ENCODE peak calls at places on chromosomes 6 and 20, in nine cellular contexts. E, D, S, H, Q, W, U, I and K are unnamed samples. For H3K4me1, the result is how much of the 10 kb centered on the place peaks cover.

GRCh38 chr6:45483501-45483900 is 105.8 kb upstream of the SUPT3H start:
- DNase-seq in E (no peak), D (no peak), S (no peak), H (no peak), Q (no peak), W (peak), U (no peak), I (no peak), K (no peak)

GRCh38 chr6:81589465-81590313 is 162.8 kb downstream of the TENT5A start:
- DNase-seq in E (peak), D (no peak), S (no peak), H (peak), Q (no peak), W (no peak), U (no peak), I (no peak), K (no peak)

GRCh38 chr6:158422629-158423238 is 110.5 kb downstream of the TULP4 start:
- DNase-seq in E (no peak), D (no peak), S (no peak), H (no peak), Q (no peak), W (peak), U (peak), I (no peak), K (no peak)

GRCh38 chr20:48962976-48963730 is 41.6 kb downstream of the ARFGEF2 start:
- DNase-seq in E (no peak), D (no peak), S (no peak), H (no peak), Q (no peak), W (no peak), U (no peak), I (no peak), K (peak)

GRCh38 chr20:19368351-19368750 is 155.9 kb downstream of the SLC24A3 start:
- DNase-seq in E (no peak), D (no peak), S (no peak), H (no peak), Q (no peak), W (no peak), U (peak), I (no peak), K (no peak)

GRCh38 chr20:14523090-14523489 is 185.7 kb upstream of the FLRT3 start:
- DNase-seq in E (no peak), D (no peak), S (no peak), H (no peak), Q (no peak), W (no peak), U (no peak), I (peak), K (no peak)

GRCh38 chr6:107807186-107807585 is 16.9 kb downstream of the SCML4 start:
- DNase-seq in E (no peak), D (no peak), S (no peak), H (no peak), Q (no peak), W (no peak), U (no peak), I (no peak), K (no peak)

GRCh38 chr20:36784900-36785299 is 11.3 kb upstream of the DSN1 start:
- DNase-seq in E (no peak), D (peak), S (no peak), H (peak), Q (peak), W (peak), U (no peak), I (no peak), K (no peak)

GRCh38 chr6:24583463-24584389 is 62.3 kb downstream of the KIAA0319 start:
- DNase-seq in E (peak), D (peak), S (peak), H (peak), Q (peak), W (peak), U (no peak), I (peak), K (peak)

GRCh38 chr20:15673206-15673605 is 900.0 kb downstream of the KIF16B start:
- DNase-seq in E (no peak), D (no peak), S (no peak), H (peak), Q (no peak), W (peak), U (no peak), I (peak), K (no peak)

GRCh38 chr6:5112065-5112799 is 27.1 kb downstream of the PPP1R3G start:
- DNase-seq in E (no peak), D (no peak), S (no peak), H (peak), Q (peak), W (peak), U (no peak), I (peak), K (no peak)

GRCh38 chr6:165967768-165968408 is 199.8 kb downstream of the TBXT start:
- DNase-seq in E (no peak), D (no peak), S (no peak), H (no peak), Q (no peak), W (no peak), U (no peak), I (no peak), K (no peak)

GRCh38 chr6:149885888-149886287 is 12.0 kb downstream of the RAET1E start:
- DNase-seq in E (no peak), D (no peak), S (no peak), H (no peak), Q (no peak), W (no peak), U (no peak), I (peak), K (no peak)

GRCh38 chr20:1469925-1470571 is 3.4 kb upstream of the NSFL1C start:
- DNase-seq in E (peak), D (peak), S (peak), H (peak), Q (peak), W (peak), U (peak), I (peak), K (peak)

GRCh38 chr6:34876451-34876850 is 11.4 kb downstream of the TAF11 start:
- DNase-seq in E (no peak), D (no peak), S (no peak), H (no peak), Q (no peak), W (no peak), U (no peak), I (no peak), K (no peak)
- H3K4me1 ChIP-seq in E (under half), D (under half), S (under half), H (under half), Q (under half), W (under half), U (under half), I (under half), K (under half)

GRCh38 chr6:35727206-35727934 is 9.5 kb upstream of the ARMC12 start:
- DNase-seq in E (peak), D (peak), S (no peak), H (peak), Q (peak), W (peak), U (peak), I (peak), K (peak)

GRCh38 chr6:35728663-35729348 is 8.0 kb upstream of the ARMC12 start:
- DNase-seq in E (peak), D (peak), S (peak), H (no peak), Q (peak), W (no peak), U (no peak), I (peak), K (peak)

GRCh38 chr6:35729349-35729678 is 7.5 kb upstream of the ARMC12 start:
- DNase-seq in E (no peak), D (no peak), S (no peak), H (no peak), Q (no peak), W (no peak), U (no peak), I (no peak), K (no peak)

GRCh38 chr6:35729722-35730121 is 7.1 kb upstream of the ARMC12 start:
- DNase-seq in E (no peak), D (no peak), S (no peak), H (no peak), Q (no peak), W (no peak), U (no peak), I (no peak), K (peak)

GRCh38 chr6:35727935-35728662 is 8.7 kb upstream of the ARMC12 start:
- DNase-seq in E (peak), D (peak), S (peak), H (peak), Q (peak), W (peak), U (peak), I (peak), K (peak)
- TF ChIP-seq CTCF in E (no peak), D (no peak), S (no peak), H (peak), Q (no peak), W (no peak), U (no peak), I (peak), K (no peak)

GRCh38 chr6:129686941-129687627 is 22.9 kb downstream of the ARHGAP18 start:
- DNase-seq in E (no peak), D (no peak), S (peak), H (peak), Q (no peak), W (peak), U (peak), I (peak), K (peak)
- H3K4me1 ChIP-seq in E (under half), D (half or more), S (half or more), H (under half), Q (under half), W (under half), U (under half), I (half or more), K (under half)

GRCh38 chr6:124961468-124961783 is 811 bp upstream of the RNF217 start:
- DNase-seq in E (no peak), D (no peak), S (no peak), H (no peak), Q (no peak), W (no peak), U (no peak), I (no peak), K (no peak)

GRCh38 chr6:124964084-124964763 is 2.0 kb downstream of the RNF217 start:
- DNase-seq in E (no peak), D (no peak), S (no peak), H (peak), Q (peak), W (peak), U (no peak), I (peak), K (peak)

GRCh38 chr6:124961784-124962611 is at the start of gene RNF217:
- DNase-seq in E (peak), D (peak), S (no peak), H (peak), Q (peak), W (peak), U (no peak), I (peak), K (peak)

GRCh38 chr6:124963416-124964083 is 1.3 kb downstream of the RNF217 start:
- DNase-seq in E (no peak), D (no peak), S (no peak), H (peak), Q (no peak), W (peak), U (no peak), I (peak), K (no peak)

DNA sequence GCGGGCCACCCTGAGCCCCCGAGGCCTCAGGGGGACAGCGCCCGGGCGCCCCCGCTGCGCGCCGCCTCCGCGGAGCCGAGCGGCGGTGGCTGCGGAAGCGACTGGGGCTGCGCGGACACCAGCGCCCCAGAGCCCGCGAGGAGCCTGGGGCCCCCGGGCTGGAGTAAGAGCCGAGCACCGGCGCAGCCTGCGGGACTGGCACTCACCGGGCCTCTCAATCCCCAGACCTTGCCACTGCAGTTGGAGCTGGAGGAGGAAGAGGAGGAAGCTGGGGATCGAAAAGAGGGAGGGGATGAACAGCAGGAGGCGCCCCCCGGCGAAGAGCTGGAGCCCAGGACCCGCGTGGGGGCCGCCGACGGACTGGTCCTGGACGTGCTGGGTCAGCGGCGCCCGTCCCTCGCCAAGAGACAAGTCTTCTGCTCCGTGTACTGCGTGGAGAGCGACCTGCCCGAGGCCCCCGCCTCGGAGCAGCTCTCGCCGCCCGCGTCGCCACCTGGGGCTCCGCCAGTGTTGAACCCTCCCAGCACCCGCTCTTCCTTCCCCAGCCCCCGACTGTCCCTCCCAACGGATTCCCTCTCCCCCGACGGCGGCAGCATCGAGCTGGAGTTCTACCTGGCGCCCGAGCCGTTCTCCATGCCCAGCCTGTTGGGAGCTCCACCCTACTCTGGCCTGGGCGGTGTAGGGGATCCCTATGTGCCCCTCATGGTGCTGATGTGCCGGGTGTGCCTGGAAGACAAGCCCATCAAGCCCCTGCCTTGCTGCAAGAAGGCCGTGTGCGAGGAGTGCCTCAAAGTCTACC is 579 bp downstream of the RNF217 start:
- DNase-seq in E (peak), D (peak), S (no peak), H (peak), Q (peak), W (peak), U (no peak), I (no peak), K (peak)
- TF ChIP-seq CTCF in E (peak), D (peak), S (no peak), H (peak), Q (no peak), W (no peak), U (no peak), I (peak), K (no peak)

DNA sequence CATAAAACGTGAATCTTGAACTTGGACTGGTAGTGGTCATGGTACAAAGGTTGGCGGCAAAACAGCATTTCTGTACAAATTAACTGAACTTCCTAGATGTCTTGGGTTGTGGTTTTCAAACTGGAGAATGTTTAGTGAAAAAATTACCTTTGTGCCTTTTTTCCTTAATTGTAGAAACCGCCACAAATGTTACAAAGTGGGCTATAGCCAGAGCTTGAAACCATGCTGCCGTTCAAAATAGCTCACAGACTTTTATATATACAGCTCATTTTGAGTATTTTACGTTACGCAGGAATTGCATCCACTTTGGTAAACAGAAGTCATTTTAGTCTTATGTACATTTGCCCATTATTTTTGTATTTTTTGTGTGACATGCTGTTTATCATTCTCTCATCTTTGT is 1.9 kb downstream of the MYO6 start:
- DNase-seq in E (no peak), D (no peak), S (no peak), H (no peak), Q (no peak), W (no peak), U (no peak), I (no peak), K (no peak)
- H3K4me1 ChIP-seq in E (under half), D (under half), S (under half), H (under half), Q (under half), W (under half), U (under half), I (under half), K (under half)

DNA sequence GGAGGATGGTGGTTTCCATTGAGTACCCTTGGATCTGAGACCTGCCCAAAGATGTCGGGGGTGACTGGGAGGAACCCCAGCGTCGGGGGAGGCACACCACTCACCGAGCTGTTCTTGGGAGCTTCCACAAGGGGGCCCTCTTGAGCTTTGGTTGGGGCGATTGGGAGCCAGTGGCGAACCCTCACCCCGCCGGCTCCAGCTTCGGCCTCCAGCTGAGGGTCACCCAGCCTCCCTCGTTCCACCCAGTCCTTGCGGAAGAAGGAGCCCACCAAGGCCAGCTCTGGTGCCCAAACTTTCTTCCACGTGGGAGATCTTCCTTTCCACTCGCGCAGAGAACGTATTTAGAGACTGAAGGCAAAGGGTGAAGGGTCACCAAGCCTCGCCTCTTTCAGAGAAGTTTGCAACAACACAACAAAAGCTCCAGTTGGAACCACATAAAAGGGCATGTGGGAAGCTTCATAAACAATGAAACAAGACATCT is 33.6 kb downstream of the APCDD1L start:
- DNase-seq in E (peak), D (no peak), S (no peak), H (peak), Q (no peak), W (no peak), U (no peak), I (no peak), K (peak)
- TF ChIP-seq CTCF in E (peak), D (peak), S (peak), H (peak), Q (peak), W (peak), U (peak), I (peak), K (peak)

GRCh38 chr20:63744158-63744557 is 4.6 kb downstream of the SLC2A4RG start:
- DNase-seq in E (no peak), D (no peak), S (no peak), H (no peak), Q (no peak), W (no peak), U (no peak), I (no peak), K (no peak)

GRCh38 chr20:63741354-63741675 is 1.7 kb downstream of the SLC2A4RG start:
- DNase-seq in E (no peak), D (no peak), S (no peak), H (no peak), Q (no peak), W (no peak), U (no peak), I (no peak), K (no peak)

GRCh38 chr20:63741676-63742380 is 2.3 kb downstream of the SLC2A4RG start:
- DNase-seq in E (no peak), D (no peak), S (no peak), H (no peak), Q (no peak), W (no peak), U (no peak), I (no peak), K (no peak)

GRCh38 chr20:63743210-63743970 is 3.8 kb downstream of the SLC2A4RG start:
- DNase-seq in E (no peak), D (no peak), S (no peak), H (no peak), Q (no peak), W (no peak), U (no peak), I (no peak), K (no peak)

DNA sequence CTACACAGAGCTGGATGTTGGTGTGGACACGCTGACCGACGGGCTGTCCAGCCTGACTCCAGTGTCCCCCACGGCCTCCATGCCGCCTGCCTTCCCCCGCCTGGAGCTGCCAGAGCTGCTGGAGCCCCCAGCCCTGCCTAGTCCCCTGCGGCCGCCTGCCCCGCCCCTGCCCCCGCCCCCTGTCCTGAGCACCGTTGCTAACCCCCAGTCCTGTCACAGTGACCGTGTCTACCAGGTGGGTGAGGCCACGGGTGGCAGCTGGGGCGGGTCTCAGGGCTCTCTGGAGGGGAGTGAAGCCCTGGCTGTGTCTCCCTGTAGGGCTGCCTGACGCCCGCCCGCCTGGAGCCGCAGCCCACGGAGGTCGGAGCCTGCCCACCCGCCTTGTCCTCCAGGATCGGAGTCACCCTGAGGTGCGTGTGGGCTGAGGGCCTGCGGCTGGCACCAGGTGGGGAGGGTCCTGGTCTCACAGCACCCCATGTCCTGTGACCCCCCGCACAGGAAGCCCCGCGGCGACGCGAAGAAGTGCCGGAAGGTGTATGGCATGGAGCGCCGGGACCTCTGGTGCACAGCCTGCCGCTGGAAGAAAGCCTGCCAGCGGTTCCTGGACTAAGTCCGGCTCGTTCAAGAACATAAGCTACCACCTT is 2.9 kb downstream of the SLC2A4RG start:
- DNase-seq in E (no peak), D (no peak), S (no peak), H (no peak), Q (no peak), W (no peak), U (no peak), I (no peak), K (no peak)
- H3K4me1 ChIP-seq in E (under half), D (under half), S (under half), H (under half), Q (under half), W (under half), U (under half), I (under half), K (under half)

DNA sequence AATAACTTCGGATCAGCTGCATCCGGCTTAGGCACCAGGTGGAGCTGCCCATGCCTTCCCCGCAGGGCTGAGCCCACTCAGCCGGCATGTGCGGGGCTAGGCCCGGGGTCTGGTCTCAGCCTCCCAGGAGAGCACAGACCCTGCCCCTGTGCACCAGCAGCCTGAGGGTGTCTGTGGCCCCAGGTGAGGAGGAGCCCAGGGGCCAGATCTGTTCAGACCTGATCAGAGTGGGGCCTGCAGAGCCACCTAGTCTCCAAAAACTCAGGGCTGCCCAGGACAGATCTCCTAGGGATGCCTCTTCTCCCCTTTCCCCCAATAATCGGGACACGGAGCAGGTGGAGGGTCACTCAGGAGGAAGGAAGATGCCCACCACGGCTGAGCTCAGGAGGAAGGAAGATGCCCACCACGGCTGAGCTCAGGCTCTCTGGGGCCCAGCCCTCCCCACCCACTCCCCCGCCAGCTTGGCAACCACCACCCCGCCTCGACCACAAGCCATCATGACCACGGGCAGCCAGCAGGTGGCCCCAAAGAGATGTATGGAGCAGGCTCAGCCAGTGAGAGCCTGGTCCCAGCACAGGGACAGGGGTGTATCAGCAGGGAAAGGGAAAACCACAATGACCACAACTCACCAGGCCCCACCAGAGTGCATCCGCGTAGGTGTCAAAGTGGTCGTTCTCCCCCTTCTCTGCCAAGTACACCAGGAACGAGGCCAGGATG is 30.5 kb downstream of the KCNQ2 start:
- DNase-seq in E (peak), D (peak), S (peak), H (peak), Q (peak), W (peak), U (no peak), I (peak), K (peak)
- TF ChIP-seq CTCF in E (peak), D (peak), S (peak), H (peak), Q (peak), W (peak), U (peak), I (peak), K (no peak)